ENCODE peak calls at places on chromosomes 13 and 19, in seven cellular contexts. P is HS-5, U is foreskin fibroblast, D is kidney tubule cell, E is neural crest cell, H is activated gamma-delta T cell treated with Interleukin-2 at 50 U/mL for 16 hours, T is anterior cingulate cortex. K is an unnamed sample.

GRCh38 chr13:108957369-108958012 is 328.1 kb downstream of the MYO16 start:
- DNase-seq in H (no peak), U (peak), T (no peak), D (peak), P (peak), E (no peak), K (no peak)

GRCh38 chr13:25840261-25840660 is 211.6 kb downstream of the SHISA2 start:
- DNase-seq in D (peak), H (no peak), T (no peak), P (no peak), U (no peak), E (no peak), K (no peak)

GRCh38 chr19:5680083-5680436 is 256 bp downstream of the MICOS13 start:
- DNase-seq in T (no peak), P (no peak), D (peak), U (no peak), H (no peak), E (no peak), K (no peak)

GRCh38 chr19:1760020-1760419 is 6.7 kb downstream of the ONECUT3 start:
- DNase-seq in U (no peak), T (no peak), D (no peak), H (no peak), E (no peak), P (no peak), K (no peak)

GRCh38 chr19:33900817-33901216 is 104.1 kb downstream of the KCTD15 start:
- DNase-seq in H (no peak), T (no peak), E (no peak), U (no peak), P (no peak), D (no peak), K (no peak)

GRCh38 chr13:51518847-51519246 is 65.4 kb upstream of the WDFY2 start:
- DNase-seq in D (peak), T (no peak), U (peak), P (peak), E (no peak), H (no peak), K (no peak)

GRCh38 chr13:30510091-30510490 is 44.4 kb upstream of the HMGB1 start:
- DNase-seq in D (no peak), T (no peak), P (no peak), H (no peak), E (no peak), U (no peak), K (no peak)

GRCh38 chr13:99067160-99067985 is 89.5 kb upstream of the DOCK9 start:
- DNase-seq in T (no peak), H (no peak), D (peak), E (no peak), P (peak), U (peak), K (no peak)

GRCh38 chr19:35665157-35665556 is 1.2 kb upstream of the UPK1A start:
- DNase-seq in E (no peak), D (no peak), P (no peak), H (no peak), T (no peak), U (no peak), K (no peak)